ENCODE peak calls at places on chromosome 6, in four cellular contexts. G is H1, Y is suprapubic skin, W is breast epithelium. N is an unnamed sample.

GRCh38 chr6:2502096-2502997 is 248.4 kb downstream of the MYLK4 start:
- DNase-seq in W (no peak), Y (no peak), G (no peak), N (peak)

GRCh38 chr6:33418690-33419291 is 884 bp upstream of the CUTA start:
- DNase-seq in W (no peak), G (no peak), Y (no peak), N (no peak)

GRCh38 chr6:45801471-45802289 is 214.0 kb downstream of the CLIC5 start:
- DNase-seq in W (no peak), G (no peak), Y (no peak), N (no peak)

GRCh38 chr6:108497883-108498282 is 62.8 kb upstream of the FOXO3 start:
- DNase-seq in Y (no peak), W (no peak), G (no peak), N (no peak)

GRCh38 chr6:160765412-160765811 is 63.4 kb downstream of the PLG start:
- DNase-seq in W (no peak), Y (no peak), G (no peak), N (no peak)

GRCh38 chr6:46746691-46747090 is at the start of gene ANKRD66:
- DNase-seq in Y (no peak), G (no peak), W (no peak), N (no peak)

GRCh38 chr6:90859056-90859455 is 272.2 kb upstream of the MAP3K7 start:
- DNase-seq in G (no peak), W (peak), Y (no peak), N (no peak)

GRCh38 chr6:46983007-46983411 is 59.1 kb downstream of the ADGRF1 start:
- DNase-seq in Y (no peak), G (no peak), W (no peak), N (no peak)

GRCh38 chr6:158509465-158509864 is 50.4 kb upstream of the TMEM181 start:
- DNase-seq in W (no peak), Y (no peak), G (no peak), N (no peak)

GRCh38 chr6:134363323-134364039 is 45.6 kb upstream of the SGK1 start:
- DNase-seq in Y (no peak), W (no peak), G (no peak), N (no peak)

GRCh38 chr6:83309344-83309743 is 116.2 kb downstream of the RWDD2A start:
- DNase-seq in Y (no peak), W (no peak), G (no peak), N (no peak)

GRCh38 chr6:10951675-10952282 is 64.9 kb downstream of the SYCP2L start:
- DNase-seq in W (no peak), G (no peak), Y (no peak), N (no peak)

GRCh38 chr6:5135783-5136376 is 50.7 kb downstream of the PPP1R3G start:
- DNase-seq in Y (peak), W (no peak), G (no peak), N (peak)

GRCh38 chr6:38846844-38847243 is 131.7 kb downstream of the DNAH8 start:
- DNase-seq in W (no peak), G (no peak), Y (no peak), N (no peak)

GRCh38 chr6:134357110-134357509 is 39.2 kb upstream of the SGK1 start:
- DNase-seq in G (no peak), Y (no peak), W (no peak), N (no peak)

GRCh38 chr6:135801755-135802154 is 49.7 kb upstream of the PDE7B start:
- DNase-seq in G (no peak), Y (no peak), W (no peak), N (no peak)

GRCh38 chr6:33330736-33331135 is 13.2 kb upstream of the ZBTB22 start:
- DNase-seq in G (no peak), W (no peak), Y (no peak), N (no peak)

GRCh38 chr6:41789937-41790502 is 2.5 kb downstream of the TOMM6 start:
- DNase-seq in G (no peak), Y (no peak), W (no peak), N (no peak)

GRCh38 chr6:121879149-121879548 is 443.7 kb downstream of the GJA1 start:
- DNase-seq in W (no peak), G (no peak), Y (no peak), N (no peak)

GRCh38 chr6:111551521-111552231 is 54.0 kb downstream of the TRAF3IP2 start:
- DNase-seq in Y (no peak), W (peak), G (no peak), N (no peak)

GRCh38 chr6:166942393-166943168 is 13.8 kb downstream of the RNASET2 start:
- DNase-seq in W (no peak), Y (no peak), G (no peak), N (no peak)

GRCh38 chr6:157648561-157648960 is 174.5 kb upstream of the SNX9 start:
- DNase-seq in W (no peak), Y (no peak), G (no peak), N (no peak)

GRCh38 chr6:134123666-134124208 is 71.3 kb upstream of the SLC2A12 start:
- DNase-seq in Y (no peak), G (no peak), W (no peak), N (no peak)

GRCh38 chr6:92427408-92427905 is 991.9 kb downstream of the EPHA7 start:
- DNase-seq in Y (no peak), G (no peak), W (no peak), N (no peak)

GRCh38 chr6:119384444-119384843 is 34.9 kb upstream of the MAN1A1 start:
- DNase-seq in W (no peak), Y (no peak), G (no peak), N (no peak)

GRCh38 chr6:43970913-43971775 is 156.1 kb downstream of the MRPL14 start:
- DNase-seq in W (peak), G (no peak), Y (no peak), N (no peak)

GRCh38 chr6:32291549-32291948 is 67.7 kb upstream of the NOTCH4 start:
- DNase-seq in W (no peak), G (no peak), Y (no peak), N (no peak)

GRCh38 chr6:23457321-23457720 is 668.7 kb upstream of the NRSN1 start:
- DNase-seq in G (no peak), Y (no peak), W (no peak), N (no peak)

GRCh38 chr6:149489967-149490366 is 5.2 kb upstream of the ZC3H12D start:
- DNase-seq in Y (no peak), W (no peak), G (no peak), N (no peak)

GRCh38 chr6:35247642-35248231 is 11.8 kb upstream of the ZNF76 start:
- DNase-seq in Y (no peak), W (no peak), G (no peak), N (no peak)

GRCh38 chr6:170368544-170368943 is 62.0 kb downstream of the FAM120B start:
- DNase-seq in Y (no peak), W (no peak), G (no peak), N (no peak)

GRCh38 chr6:53543341-53544010 is 1.4 kb downstream of the GCLC start:
- DNase-seq in W (no peak), G (no peak), Y (no peak), N (no peak)

GRCh38 chr6:53544500-53545308 is at the start of gene GCLC:
- DNase-seq in W (peak), Y (peak), G (peak), N (peak)

GRCh38 chr6:53546256-53546655 is 1.4 kb upstream of the GCLC start:
- DNase-seq in W (no peak), G (no peak), Y (no peak), N (no peak)

GRCh38 chr6:53541900-53542299 is 3.0 kb downstream of the GCLC start:
- DNase-seq in Y (no peak), G (no peak), W (no peak), N (no peak)

GRCh38 chr6:53544050-53544499 is 826 bp downstream of the GCLC start:
- DNase-seq in G (no peak), Y (no peak), W (no peak), N (no peak)
- TF ChIP-seq POLR2A in G (no peak), Y (no peak), W (no peak), N (no peak)

GRCh38 chr6:156451726-156452125 is 325.5 kb upstream of the ARID1B start:
- DNase-seq in W (no peak), G (no peak), Y (no peak), N (no peak)

GRCh38 chr6:156451088-156451487 is 326.1 kb upstream of the ARID1B start:
- DNase-seq in G (no peak), Y (no peak), W (no peak), N (no peak)

GRCh38 chr6:156455847-156456246 is 321.3 kb upstream of the ARID1B start:
- DNase-seq in Y (no peak), W (no peak), G (no peak), N (no peak)

GRCh38 chr6:156450421-156450820 is 326.8 kb upstream of the ARID1B start:
- DNase-seq in G (no peak), W (no peak), Y (no peak), N (no peak)

DNA sequence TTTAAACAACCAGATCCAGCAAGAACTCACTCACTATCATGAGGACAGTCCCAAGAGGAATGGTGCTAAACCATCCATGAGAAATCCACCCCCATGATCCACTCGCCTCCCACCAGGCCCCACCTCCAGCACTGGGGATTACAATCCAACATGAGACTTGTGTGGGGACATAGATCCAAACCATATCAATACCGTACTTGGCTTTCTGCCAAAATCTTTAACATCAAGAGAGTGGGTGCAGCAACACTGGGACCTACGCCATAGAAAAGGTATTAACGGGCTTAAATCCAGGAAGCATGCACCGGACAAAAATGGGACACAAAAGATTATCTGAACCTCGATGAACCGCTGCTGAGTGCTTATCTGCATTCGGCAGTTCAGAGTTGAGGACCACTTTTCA is 322.3 kb upstream of the ARID1B start:
- DNase-seq in W (no peak), G (no peak), Y (no peak), N (no peak)
- TF ChIP-seq POLR2AphosphoS5 in W (no peak), G (no peak), Y (no peak), N (no peak)

DNA sequence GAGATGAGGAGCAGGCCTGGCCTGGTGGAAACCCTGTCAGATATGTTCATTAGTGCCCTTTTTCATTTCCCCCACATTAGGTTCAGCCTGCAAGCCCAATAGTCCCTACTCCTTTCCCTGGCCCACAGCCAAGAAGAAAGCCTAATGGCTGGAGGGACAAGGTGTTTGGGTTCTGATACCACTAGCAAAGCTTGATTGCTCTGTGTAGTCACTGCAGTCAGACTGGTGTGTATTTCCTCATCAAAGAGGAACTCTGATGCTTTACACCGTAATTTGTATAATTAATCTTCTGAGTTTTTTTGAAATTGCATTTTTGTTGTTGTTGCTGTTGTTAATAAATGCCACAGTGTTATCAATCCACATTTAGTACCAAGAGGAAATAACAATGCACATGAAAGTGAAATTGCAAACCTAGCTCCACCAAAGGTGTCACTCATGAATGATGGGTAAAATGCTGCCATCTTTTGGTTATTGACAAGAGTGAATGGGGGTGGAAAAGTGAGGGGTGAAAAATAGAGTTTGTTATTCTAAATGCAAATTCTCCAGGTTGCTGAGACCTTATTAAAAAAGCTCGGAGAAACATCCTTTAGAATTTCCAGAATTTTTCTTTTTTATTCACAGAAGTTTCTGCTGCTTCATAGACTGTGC is 320.2 kb upstream of the POU3F2 start:
- DNase-seq in G (no peak), Y (no peak), W (no peak), N (no peak)
- TF ChIP-seq POLR2A in G (no peak), Y (no peak), W (no peak), N (no peak)

GRCh38 chr6:37557645-37558114 is 58.0 kb upstream of the CCDC167 start:
- DNase-seq in W (no peak), Y (no peak), G (no peak), N (no peak)

GRCh38 chr6:37558158-37558557 is 58.5 kb upstream of the CCDC167 start:
- DNase-seq in G (no peak), Y (no peak), W (no peak), N (no peak)

GRCh38 chr6:37558646-37559045 is 59.0 kb upstream of the CCDC167 start:
- DNase-seq in Y (no peak), W (no peak), G (no peak), N (no peak)

GRCh38 chr6:37555040-37555781 is 55.5 kb upstream of the CCDC167 start:
- DNase-seq in W (no peak), G (no peak), Y (no peak), N (no peak)

GRCh38 chr6:37556884-37557644 is 57.4 kb upstream of the CCDC167 start:
- DNase-seq in G (no peak), Y (no peak), W (no peak), N (no peak)
- TF ChIP-seq POLR2AphosphoS5 in G (no peak), Y (no peak), W (no peak), N (no peak)

DNA sequence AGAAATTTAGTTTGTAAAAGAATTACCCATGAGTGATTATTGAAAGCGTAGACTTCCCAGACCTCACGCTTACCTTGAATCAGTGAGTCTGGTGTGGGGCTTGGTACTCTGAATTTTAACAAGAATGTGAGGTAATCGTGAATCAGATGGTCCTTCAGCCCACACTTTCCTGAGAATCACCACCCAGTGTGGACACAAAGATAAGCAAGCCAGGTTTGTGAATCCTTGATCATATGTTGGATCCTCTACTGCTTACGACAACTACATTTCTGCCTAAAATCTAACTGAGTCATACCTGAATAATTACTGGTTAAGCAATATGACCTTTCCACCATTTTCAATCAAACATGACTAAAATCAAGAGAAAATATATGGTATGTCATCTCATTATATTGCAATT is 589.3 kb downstream of the TFAP2A start:
- DNase-seq in Y (no peak), G (no peak), W (no peak), N (no peak)
- TF ChIP-seq POLR2A in Y (no peak), G (no peak), W (no peak), N (no peak)